ENCODE peak calls at places on chromosomes 6 and 20, in nine cellular contexts. One of them, this sample, is unnamed.

GRCh38 chr6:28923318-28924102 is at the start of gene TRIM27:
- DNase-seq in naive thymus-derived CD4-positive, alpha-beta T cell: peak
- DNase-seq in CD8-positive, alpha-beta memory T cell: peak
- DNase-seq in adrenal gland: peak
- DNase-seq in left ventricle myocardium inferior: peak
- DNase-seq in dorsolateral prefrontal cortex: no peak
- DNase-seq in tibial nerve: peak
- DNase-seq in cardiac muscle cell: peak
- DNase-seq in transverse colon: peak
- DNase-seq in this sample: peak

GRCh38 chr6:101114703-101115102 is 233.6 kb upstream of the ASCC3 start:
- DNase-seq in naive thymus-derived CD4-positive, alpha-beta T cell: no peak
- DNase-seq in CD8-positive, alpha-beta memory T cell: no peak
- DNase-seq in adrenal gland: no peak
- DNase-seq in left ventricle myocardium inferior: no peak
- DNase-seq in dorsolateral prefrontal cortex: peak
- DNase-seq in tibial nerve: no peak
- DNase-seq in cardiac muscle cell: peak
- DNase-seq in transverse colon: no peak
- DNase-seq in this sample: peak

GRCh38 chr6:63643862-63644261 is 8.3 kb downstream of the PHF3 start:
- DNase-seq in naive thymus-derived CD4-positive, alpha-beta T cell: peak
- DNase-seq in CD8-positive, alpha-beta memory T cell: peak
- DNase-seq in adrenal gland: no peak
- DNase-seq in left ventricle myocardium inferior: no peak
- DNase-seq in dorsolateral prefrontal cortex: no peak
- DNase-seq in tibial nerve: no peak
- DNase-seq in cardiac muscle cell: peak
- DNase-seq in transverse colon: no peak
- DNase-seq in this sample: no peak

GRCh38 chr6:130600880-130601341 is 226.3 kb upstream of the SMLR1 start:
- DNase-seq in naive thymus-derived CD4-positive, alpha-beta T cell: no peak
- DNase-seq in CD8-positive, alpha-beta memory T cell: no peak
- DNase-seq in adrenal gland: no peak
- DNase-seq in left ventricle myocardium inferior: no peak
- DNase-seq in dorsolateral prefrontal cortex: no peak
- DNase-seq in tibial nerve: no peak
- DNase-seq in cardiac muscle cell: no peak
- DNase-seq in transverse colon: no peak
- DNase-seq in this sample: no peak

GRCh38 chr6:31144296-31144969 is 5.6 kb upstream of the PSORS1C2 start:
- DNase-seq in naive thymus-derived CD4-positive, alpha-beta T cell: no peak
- DNase-seq in CD8-positive, alpha-beta memory T cell: no peak
- DNase-seq in adrenal gland: no peak
- DNase-seq in left ventricle myocardium inferior: no peak
- DNase-seq in dorsolateral prefrontal cortex: no peak
- DNase-seq in tibial nerve: no peak
- DNase-seq in cardiac muscle cell: no peak
- DNase-seq in transverse colon: peak
- DNase-seq in this sample: no peak

GRCh38 chr20:24291066-24291465 is 178.4 kb upstream of the SYNDIG1 start:
- DNase-seq in naive thymus-derived CD4-positive, alpha-beta T cell: no peak
- DNase-seq in CD8-positive, alpha-beta memory T cell: no peak
- DNase-seq in adrenal gland: no peak
- DNase-seq in left ventricle myocardium inferior: no peak
- DNase-seq in dorsolateral prefrontal cortex: no peak
- DNase-seq in tibial nerve: no peak
- DNase-seq in cardiac muscle cell: no peak
- DNase-seq in transverse colon: no peak
- DNase-seq in this sample: no peak

GRCh38 chr20:8385247-8385646 is 253.2 kb downstream of the PLCB1 start:
- DNase-seq in naive thymus-derived CD4-positive, alpha-beta T cell: no peak
- DNase-seq in CD8-positive, alpha-beta memory T cell: no peak
- DNase-seq in adrenal gland: peak
- DNase-seq in left ventricle myocardium inferior: peak
- DNase-seq in dorsolateral prefrontal cortex: peak
- DNase-seq in tibial nerve: no peak
- DNase-seq in cardiac muscle cell: peak
- DNase-seq in transverse colon: no peak
- DNase-seq in this sample: no peak

GRCh38 chr6:137353346-137353745 is 134.2 kb upstream of the IFNGR1 start:
- DNase-seq in naive thymus-derived CD4-positive, alpha-beta T cell: no peak
- DNase-seq in CD8-positive, alpha-beta memory T cell: no peak
- DNase-seq in adrenal gland: no peak
- DNase-seq in left ventricle myocardium inferior: no peak
- DNase-seq in dorsolateral prefrontal cortex: no peak
- DNase-seq in tibial nerve: no peak
- DNase-seq in cardiac muscle cell: no peak
- DNase-seq in transverse colon: no peak
- DNase-seq in this sample: no peak

GRCh38 chr20:59731371-59731770 is 127.0 kb downstream of the PHACTR3 start:
- DNase-seq in naive thymus-derived CD4-positive, alpha-beta T cell: no peak
- DNase-seq in CD8-positive, alpha-beta memory T cell: no peak
- DNase-seq in adrenal gland: no peak
- DNase-seq in left ventricle myocardium inferior: no peak
- DNase-seq in dorsolateral prefrontal cortex: no peak
- DNase-seq in tibial nerve: no peak
- DNase-seq in cardiac muscle cell: no peak
- DNase-seq in transverse colon: no peak
- DNase-seq in this sample: no peak

GRCh38 chr6:163536770-163537169 is 122.3 kb downstream of the QKI start:
- DNase-seq in naive thymus-derived CD4-positive, alpha-beta T cell: no peak
- DNase-seq in CD8-positive, alpha-beta memory T cell: no peak
- DNase-seq in adrenal gland: no peak
- DNase-seq in left ventricle myocardium inferior: no peak
- DNase-seq in dorsolateral prefrontal cortex: no peak
- DNase-seq in tibial nerve: no peak
- DNase-seq in cardiac muscle cell: peak
- DNase-seq in transverse colon: no peak
- DNase-seq in this sample: no peak

GRCh38 chr6:127516676-127517273 is 2.4 kb downstream of the MTCL3 start:
- DNase-seq in naive thymus-derived CD4-positive, alpha-beta T cell: no peak
- DNase-seq in CD8-positive, alpha-beta memory T cell: peak
- DNase-seq in adrenal gland: peak
- DNase-seq in left ventricle myocardium inferior: no peak
- DNase-seq in dorsolateral prefrontal cortex: peak
- DNase-seq in tibial nerve: peak
- DNase-seq in cardiac muscle cell: peak
- DNase-seq in transverse colon: peak
- DNase-seq in this sample: peak

GRCh38 chr6:2516059-2516458 is 234.7 kb downstream of the MYLK4 start:
- DNase-seq in naive thymus-derived CD4-positive, alpha-beta T cell: no peak
- DNase-seq in CD8-positive, alpha-beta memory T cell: no peak
- DNase-seq in adrenal gland: no peak
- DNase-seq in left ventricle myocardium inferior: no peak
- DNase-seq in dorsolateral prefrontal cortex: no peak
- DNase-seq in tibial nerve: no peak
- DNase-seq in cardiac muscle cell: no peak
- DNase-seq in transverse colon: no peak
- DNase-seq in this sample: no peak

GRCh38 chr6:35774116-35774794 is 2.1 kb upstream of the CLPSL2 start:
- DNase-seq in naive thymus-derived CD4-positive, alpha-beta T cell: no peak
- DNase-seq in CD8-positive, alpha-beta memory T cell: no peak
- DNase-seq in adrenal gland: no peak
- DNase-seq in left ventricle myocardium inferior: no peak
- DNase-seq in dorsolateral prefrontal cortex: no peak
- DNase-seq in tibial nerve: no peak
- DNase-seq in cardiac muscle cell: no peak
- DNase-seq in transverse colon: no peak
- DNase-seq in this sample: no peak

DNA sequence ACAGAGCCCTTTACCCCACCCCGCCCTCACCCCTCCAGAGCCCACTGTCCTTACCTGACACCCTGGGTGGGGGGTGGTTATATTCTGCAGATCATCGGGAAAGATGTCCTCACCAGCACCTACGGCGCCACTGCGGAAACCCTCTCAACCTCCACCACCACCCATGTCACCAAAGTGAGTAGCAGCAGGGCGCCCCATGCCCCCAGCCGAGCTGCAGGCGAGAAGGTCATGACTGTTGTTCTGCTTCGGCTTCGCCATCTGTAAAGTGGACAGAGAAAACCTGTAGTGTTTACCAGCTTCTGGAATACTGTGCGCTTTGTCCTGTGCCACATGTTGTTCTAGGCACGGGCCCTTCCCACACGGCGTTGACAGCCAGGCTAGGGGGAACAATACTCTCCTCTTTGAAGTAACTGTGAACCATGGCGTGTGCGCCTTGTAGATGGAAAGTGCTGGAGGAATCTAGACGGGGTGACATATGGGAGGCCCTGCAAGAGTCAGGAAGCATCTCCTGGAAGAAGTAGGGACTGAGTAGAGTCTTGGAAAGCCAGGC is 16.5 kb upstream of the AAR2 start:
- DNase-seq in naive thymus-derived CD4-positive, alpha-beta T cell: no peak
- DNase-seq in CD8-positive, alpha-beta memory T cell: no peak
- DNase-seq in adrenal gland: no peak
- DNase-seq in left ventricle myocardium inferior: no peak
- DNase-seq in dorsolateral prefrontal cortex: peak
- DNase-seq in tibial nerve: no peak
- DNase-seq in cardiac muscle cell: no peak
- DNase-seq in transverse colon: no peak
- DNase-seq in this sample: no peak
- H3K27ac ChIP-seq in naive thymus-derived CD4-positive, alpha-beta T cell: no peak
- H3K27ac ChIP-seq in CD8-positive, alpha-beta memory T cell: no peak
- H3K27ac ChIP-seq in adrenal gland: no peak
- H3K27ac ChIP-seq in left ventricle myocardium inferior: no peak
- H3K27ac ChIP-seq in dorsolateral prefrontal cortex: peak
- H3K27ac ChIP-seq in tibial nerve: no peak
- H3K27ac ChIP-seq in cardiac muscle cell: no peak
- H3K27ac ChIP-seq in transverse colon: no peak
- H3K27ac ChIP-seq in this sample: no peak

GRCh38 chr6:81984599-81984998 is 232.1 kb upstream of the TENT5A start:
- DNase-seq in naive thymus-derived CD4-positive, alpha-beta T cell: no peak
- DNase-seq in CD8-positive, alpha-beta memory T cell: no peak
- DNase-seq in adrenal gland: no peak
- DNase-seq in left ventricle myocardium inferior: no peak
- DNase-seq in dorsolateral prefrontal cortex: no peak
- DNase-seq in tibial nerve: no peak
- DNase-seq in cardiac muscle cell: no peak
- DNase-seq in transverse colon: no peak
- DNase-seq in this sample: no peak

GRCh38 chr6:81985191-81985590 is 232.7 kb upstream of the TENT5A start:
- DNase-seq in naive thymus-derived CD4-positive, alpha-beta T cell: no peak
- DNase-seq in CD8-positive, alpha-beta memory T cell: no peak
- DNase-seq in adrenal gland: no peak
- DNase-seq in left ventricle myocardium inferior: no peak
- DNase-seq in dorsolateral prefrontal cortex: no peak
- DNase-seq in tibial nerve: no peak
- DNase-seq in cardiac muscle cell: no peak
- DNase-seq in transverse colon: no peak
- DNase-seq in this sample: no peak

GRCh38 chr6:81979767-81980166 is 227.3 kb upstream of the TENT5A start:
- DNase-seq in naive thymus-derived CD4-positive, alpha-beta T cell: no peak
- DNase-seq in CD8-positive, alpha-beta memory T cell: no peak
- DNase-seq in adrenal gland: no peak
- DNase-seq in left ventricle myocardium inferior: no peak
- DNase-seq in dorsolateral prefrontal cortex: no peak
- DNase-seq in tibial nerve: no peak
- DNase-seq in cardiac muscle cell: no peak
- DNase-seq in transverse colon: no peak
- DNase-seq in this sample: no peak

GRCh38 chr6:81979329-81979728 is 226.8 kb upstream of the TENT5A start:
- DNase-seq in naive thymus-derived CD4-positive, alpha-beta T cell: no peak
- DNase-seq in CD8-positive, alpha-beta memory T cell: no peak
- DNase-seq in adrenal gland: no peak
- DNase-seq in left ventricle myocardium inferior: no peak
- DNase-seq in dorsolateral prefrontal cortex: no peak
- DNase-seq in tibial nerve: no peak
- DNase-seq in cardiac muscle cell: no peak
- DNase-seq in transverse colon: no peak
- DNase-seq in this sample: no peak

DNA sequence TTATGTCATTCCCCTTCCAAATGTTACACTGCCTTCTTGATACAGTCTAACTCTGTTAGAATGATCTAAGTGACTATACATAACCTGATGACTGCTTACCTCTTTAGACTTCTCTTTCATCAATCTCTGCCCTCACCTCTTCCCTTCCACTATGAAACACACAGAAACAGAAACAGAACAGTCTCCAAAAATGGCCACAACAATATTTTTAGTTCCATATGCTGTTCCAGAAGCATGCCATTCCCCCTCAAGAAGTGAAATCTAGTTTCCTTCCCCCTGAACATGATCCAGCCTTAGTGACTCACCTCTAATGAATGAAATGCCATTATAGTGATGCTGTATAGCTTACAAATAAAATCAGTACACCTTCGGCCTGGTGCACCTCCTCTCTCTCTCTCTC is 229.3 kb upstream of the TENT5A start:
- DNase-seq in naive thymus-derived CD4-positive, alpha-beta T cell: no peak
- DNase-seq in CD8-positive, alpha-beta memory T cell: no peak
- DNase-seq in adrenal gland: no peak
- DNase-seq in left ventricle myocardium inferior: no peak
- DNase-seq in dorsolateral prefrontal cortex: no peak
- DNase-seq in tibial nerve: no peak
- DNase-seq in cardiac muscle cell: peak
- DNase-seq in transverse colon: no peak
- DNase-seq in this sample: no peak
- H3K4me3 ChIP-seq in naive thymus-derived CD4-positive, alpha-beta T cell: no peak
- H3K4me3 ChIP-seq in CD8-positive, alpha-beta memory T cell: no peak
- H3K4me3 ChIP-seq in adrenal gland: no peak
- H3K4me3 ChIP-seq in left ventricle myocardium inferior: no peak
- H3K4me3 ChIP-seq in dorsolateral prefrontal cortex: no peak
- H3K4me3 ChIP-seq in tibial nerve: no peak
- H3K4me3 ChIP-seq in cardiac muscle cell: no peak
- H3K4me3 ChIP-seq in transverse colon: no peak
- H3K4me3 ChIP-seq in this sample: no peak

GRCh38 chr6:156760377-156760776 is 16.8 kb upstream of the ARID1B start:
- DNase-seq in naive thymus-derived CD4-positive, alpha-beta T cell: no peak
- DNase-seq in CD8-positive, alpha-beta memory T cell: no peak
- DNase-seq in adrenal gland: no peak
- DNase-seq in left ventricle myocardium inferior: no peak
- DNase-seq in dorsolateral prefrontal cortex: no peak
- DNase-seq in tibial nerve: no peak
- DNase-seq in cardiac muscle cell: no peak
- DNase-seq in transverse colon: no peak
- DNase-seq in this sample: no peak
- H3K27ac ChIP-seq in naive thymus-derived CD4-positive, alpha-beta T cell: no peak
- H3K27ac ChIP-seq in CD8-positive, alpha-beta memory T cell: no peak
- H3K27ac ChIP-seq in adrenal gland: no peak
- H3K27ac ChIP-seq in left ventricle myocardium inferior: no peak
- H3K27ac ChIP-seq in dorsolateral prefrontal cortex: no peak
- H3K27ac ChIP-seq in tibial nerve: no peak
- H3K27ac ChIP-seq in cardiac muscle cell: no peak
- H3K27ac ChIP-seq in transverse colon: no peak
- H3K27ac ChIP-seq in this sample: no peak

GRCh38 chr20:32355417-32355841 is 2.7 kb upstream of the ASXL1 start:
- DNase-seq in naive thymus-derived CD4-positive, alpha-beta T cell: no peak
- DNase-seq in CD8-positive, alpha-beta memory T cell: no peak
- DNase-seq in adrenal gland: no peak
- DNase-seq in left ventricle myocardium inferior: no peak
- DNase-seq in dorsolateral prefrontal cortex: no peak
- DNase-seq in tibial nerve: no peak
- DNase-seq in cardiac muscle cell: no peak
- DNase-seq in transverse colon: no peak
- DNase-seq in this sample: no peak
- H3K4me3 ChIP-seq in naive thymus-derived CD4-positive, alpha-beta T cell: no peak
- H3K4me3 ChIP-seq in CD8-positive, alpha-beta memory T cell: no peak
- H3K4me3 ChIP-seq in adrenal gland: no peak
- H3K4me3 ChIP-seq in left ventricle myocardium inferior: no peak
- H3K4me3 ChIP-seq in dorsolateral prefrontal cortex: no peak
- H3K4me3 ChIP-seq in tibial nerve: no peak
- H3K4me3 ChIP-seq in cardiac muscle cell: no peak
- H3K4me3 ChIP-seq in transverse colon: no peak
- H3K4me3 ChIP-seq in this sample: no peak